ENCODE peak calls at places on chromosome 3, in four cellular contexts. E, U, A and F are unnamed samples.

GRCh38 chr3:82938821-82939328 is 1177.4 kb upstream of the GBE1 start:
- DNase-seq in U (no peak), A (no peak), E (no peak), F (no peak)

GRCh38 chr3:13532661-13533060 is 16.3 kb upstream of the FBLN2 start:
- DNase-seq in U (no peak), A (no peak), E (no peak), F (no peak)

GRCh38 chr3:18410205-18410604 is 14.9 kb downstream of the SATB1 start:
- DNase-seq in A (no peak), E (no peak), U (no peak), F (no peak)

GRCh38 chr3:88034463-88034862 is 24.3 kb downstream of the CGGBP1 start:
- DNase-seq in E (no peak), U (peak; percentile 80), A (no peak), F (no peak)

GRCh38 chr3:187066228-187066995 is 72.9 kb downstream of the RPL39L start:
- DNase-seq in E (peak; percentile 65), A (peak; percentile 44), U (peak; percentile 73), F (peak; percentile 68)

GRCh38 chr3:12395349-12396012 is 88.8 kb upstream of the TSEN2 start:
- DNase-seq in E (no peak), A (no peak), U (no peak), F (no peak)

GRCh38 chr3:123388050-123388449 is 60.8 kb downstream of the ADCY5 start:
- DNase-seq in A (no peak), E (no peak), U (no peak), F (no peak)

GRCh38 chr3:152051501-152052404 is 178.3 kb downstream of the SUCNR1 start:
- DNase-seq in E (peak; percentile 5), U (peak; percentile 19), A (peak; percentile 22), F (no peak)

GRCh38 chr3:112512320-112512719 is 13.0 kb upstream of the BTLA start:
- DNase-seq in A (no peak), E (no peak), U (no peak), F (no peak)

GRCh38 chr3:115571413-115571812 is 51.9 kb upstream of the GAP43 start:
- DNase-seq in E (no peak), A (no peak), U (no peak), F (no peak)

GRCh38 chr3:191762323-191762960 is 301.5 kb downstream of the PYDC2 start:
- DNase-seq in E (peak; percentile 95), A (no peak), U (no peak), F (no peak)

GRCh38 chr3:141998674-141999290 is 122.3 kb downstream of the ATP1B3 start:
- DNase-seq in E (peak; percentile 14), U (no peak), A (no peak), F (no peak)

GRCh38 chr3:13932578-13933295 is 52.9 kb upstream of the WNT7A start:
- DNase-seq in A (no peak), U (peak; percentile 18), E (no peak), F (no peak)

GRCh38 chr3:194967126-194968117 is 281.7 kb downstream of the FAM43A start:
- DNase-seq in A (no peak), E (no peak), U (no peak), F (no peak)

GRCh38 chr3:39750677-39751076 is 58.7 kb upstream of the MYRIP start:
- DNase-seq in E (no peak), A (no peak), U (no peak), F (no peak)

GRCh38 chr3:150411971-150412370 is 3.9 kb downstream of the TSC22D2 start:
- DNase-seq in U (no peak), A (no peak), E (no peak), F (no peak)

GRCh38 chr3:150414273-150414672 is 6.2 kb downstream of the TSC22D2 start:
- DNase-seq in U (peak; percentile 75), E (peak; percentile 76), A (no peak), F (no peak)

GRCh38 chr3:150410311-150411105 is 2.4 kb downstream of the TSC22D2 start:
- DNase-seq in U (peak; percentile 36), A (peak; percentile 16), E (no peak), F (peak; percentile 15)

GRCh38 chr3:150411106-150411460 is 3.0 kb downstream of the TSC22D2 start:
- DNase-seq in E (no peak), A (no peak), U (no peak), F (no peak)

GRCh38 chr3:150412599-150413069 is 4.5 kb downstream of the TSC22D2 start:
- DNase-seq in E (peak; percentile 63), A (peak; percentile 11), U (peak; percentile 64), F (no peak)
- TF ChIP-seq ELF4 in E (no peak), A (no peak), U (no peak), F (no peak)

DNA sequence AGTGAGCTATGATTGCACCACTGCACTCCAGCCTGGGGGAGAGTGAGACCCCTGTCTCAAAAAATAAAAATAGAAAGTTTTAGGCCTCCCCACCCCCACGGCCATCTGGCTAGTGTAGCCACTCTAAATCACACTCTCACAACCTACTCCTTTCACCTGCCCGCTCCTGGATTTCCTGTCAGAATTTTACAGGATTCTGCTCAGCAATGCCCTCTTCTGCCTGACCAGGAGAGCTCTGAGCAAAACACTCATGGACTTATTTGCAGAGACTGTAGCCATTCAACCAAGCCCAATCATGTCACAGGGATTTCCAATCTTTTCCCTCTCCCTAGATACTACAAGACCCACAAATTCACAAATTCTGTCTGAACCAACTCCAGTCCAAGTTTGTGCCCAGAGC is 242.6 kb upstream of the TPRG1 start:
- DNase-seq in E (peak; percentile 35), U (no peak), A (no peak), F (no peak)
- TF ChIP-seq ELF4 in E (no peak), U (no peak), A (no peak), F (no peak)

GRCh38 chr3:4950948-4951347 is 28.3 kb upstream of the BHLHE40 start:
- DNase-seq in U (no peak), A (no peak), E (peak; percentile 33), F (no peak)

GRCh38 chr3:4949004-4949403 is 30.2 kb upstream of the BHLHE40 start:
- DNase-seq in U (no peak), E (no peak), A (no peak), F (no peak)

GRCh38 chr3:4948395-4948794 is 30.8 kb upstream of the BHLHE40 start:
- DNase-seq in A (no peak), U (no peak), E (no peak), F (no peak)

GRCh38 chr3:4949659-4950058 is 29.6 kb upstream of the BHLHE40 start:
- DNase-seq in A (no peak), U (no peak), E (no peak), F (no peak)

GRCh38 chr3:4950351-4950784 is 28.9 kb upstream of the BHLHE40 start:
- DNase-seq in A (no peak), U (no peak), E (no peak), F (no peak)
- TF ChIP-seq ELF4 in A (no peak), U (no peak), E (no peak), F (no peak)

GRCh38 chr3:179610066-179610465 is 5.5 kb downstream of the NDUFB5 start:
- DNase-seq in U (no peak), E (no peak), A (no peak), F (no peak)
- TF ChIP-seq ELF4 in U (no peak), E (no peak), A (no peak), F (no peak)

GRCh38 chr3:160629491-160629890 is 47.5 kb upstream of the ARL14 start:
- DNase-seq in A (no peak), U (no peak), E (no peak), F (no peak)
- TF ChIP-seq ELF4 in A (no peak), U (no peak), E (no peak), F (no peak)

GRCh38 chr3:190227064-190227463 is 95.2 kb downstream of the CLDN1 start:
- DNase-seq in U (no peak), A (no peak), E (no peak), F (no peak)
- TF ChIP-seq ELF4 in U (no peak), A (no peak), E (no peak), F (no peak)